ENCODE peak calls at places on chromosomes 3 and 15, in ten cellular contexts. S, L, A, K, H, F, N, J, X and C are unnamed samples.

GRCh38 chr3:133475245-133476010 is 75.6 kb downstream of the BFSP2 start:
- DNase-seq in H (no peak), K (no peak), X (no peak), N (peak; percentile 95), F (no peak), A (no peak), J (no peak), L (no peak), S (peak; percentile 84), C (no peak)

GRCh38 chr3:123522666-123523412 is 62.0 kb downstream of the HACD2 start:
- DNase-seq in X (no peak), S (no peak), J (no peak), N (peak; percentile 21), F (no peak), H (no peak), K (peak; percentile 58), L (peak; percentile 28), A (no peak), C (no peak)

GRCh38 chr3:41682996-41683395 is 278.9 kb downstream of the ULK4 start:
- DNase-seq in S (no peak), N (no peak), J (no peak), A (no peak), K (no peak), F (no peak), X (no peak), L (no peak), H (peak; percentile 47), C (no peak)

GRCh38 chr3:127970966-127971592 is 56.0 kb downstream of the KBTBD12 start:
- DNase-seq in A (peak; percentile 43), H (peak; percentile 66), X (no peak), N (peak; percentile 52), F (no peak), K (no peak), S (peak; percentile 59), L (no peak), J (no peak), C (no peak)

GRCh38 chr3:4994823-4995499 is 15.7 kb downstream of the BHLHE40 start:
- DNase-seq in F (no peak), N (no peak), X (no peak), A (peak; percentile 44), H (peak; percentile 98), S (no peak), K (peak; percentile 92), J (peak; percentile 55), L (peak; percentile 67), C (no peak)

GRCh38 chr3:11244131-11244677 is 28.0 kb upstream of the ATG7 start:
- DNase-seq in N (no peak), H (peak; percentile 38), S (no peak), F (no peak), K (no peak), X (no peak), J (no peak), L (no peak), A (no peak), C (no peak)

GRCh38 chr3:127534161-127534451 is 56.4 kb downstream of the TPRA1 start:
- DNase-seq in L (no peak), X (no peak), N (no peak), H (no peak), J (peak; percentile 45), A (no peak), S (no peak), K (no peak), F (no peak), C (no peak)

GRCh38 chr3:52080830-52081719 is 24.7 kb upstream of the DUSP7 start:
- DNase-seq in N (no peak), A (no peak), K (no peak), X (no peak), J (no peak), L (no peak), H (no peak), F (no peak), S (no peak), C (no peak)

GRCh38 chr15:90465140-90465929 is 64.4 kb upstream of the CRTC3 start:
- DNase-seq in L (no peak), F (no peak), N (no peak), S (no peak), A (no peak), X (no peak), K (no peak), H (peak; percentile 19), J (no peak), C (no peak)

GRCh38 chr15:41930221-41930866 is 36.5 kb upstream of the SPTBN5 start:
- DNase-seq in J (no peak), F (peak; percentile 63), S (no peak), X (no peak), K (peak; percentile 76), N (no peak), H (peak; percentile 91), L (no peak), A (peak; percentile 83), C (no peak)

GRCh38 chr3:123634149-123635051 is 49.5 kb upstream of the HACD2 start:
- DNase-seq in K (no peak), J (no peak), H (no peak), F (no peak), L (no peak), A (no peak), S (no peak), N (no peak), X (no peak), C (no peak)

GRCh38 chr15:55389276-55389631 is 18.9 kb downstream of the CCPG1 start:
- DNase-seq in J (no peak), H (peak; percentile 45), F (no peak), S (no peak), L (no peak), X (no peak), K (no peak), A (no peak), N (no peak), C (no peak)

DNA sequence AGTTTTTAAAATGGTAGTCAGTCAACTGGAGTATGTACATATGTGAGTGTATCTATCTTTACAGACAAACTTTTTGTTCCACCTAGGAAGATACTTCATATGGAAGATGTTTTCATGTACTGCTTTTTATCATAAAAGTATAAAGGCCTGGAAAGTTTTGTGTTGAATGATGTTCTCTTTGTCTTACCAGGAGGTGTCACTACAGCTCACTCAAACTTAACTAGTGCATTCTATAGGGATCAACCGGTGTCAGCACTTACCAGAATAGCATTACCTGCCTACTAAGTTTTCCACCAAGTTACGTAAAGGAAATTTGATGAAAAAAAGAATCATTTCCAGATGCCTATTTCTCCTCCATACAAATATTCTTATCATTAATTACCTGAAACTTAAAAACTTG is 522.6 kb upstream of the SEMA6D start:
- DNase-seq in F (no peak), N (peak; percentile 55), X (no peak), K (no peak), L (no peak), A (no peak), H (peak; percentile 32), J (no peak), S (no peak), C (no peak)
- TF ChIP-seq CTCF in F (no peak), N (peak; percentile 47), X (peak; percentile 63), K (peak; percentile 40), L (peak; percentile 25), A (peak; percentile 8), H (peak; percentile 34), J (peak; percentile 61), S (no peak), C (no peak)

DNA sequence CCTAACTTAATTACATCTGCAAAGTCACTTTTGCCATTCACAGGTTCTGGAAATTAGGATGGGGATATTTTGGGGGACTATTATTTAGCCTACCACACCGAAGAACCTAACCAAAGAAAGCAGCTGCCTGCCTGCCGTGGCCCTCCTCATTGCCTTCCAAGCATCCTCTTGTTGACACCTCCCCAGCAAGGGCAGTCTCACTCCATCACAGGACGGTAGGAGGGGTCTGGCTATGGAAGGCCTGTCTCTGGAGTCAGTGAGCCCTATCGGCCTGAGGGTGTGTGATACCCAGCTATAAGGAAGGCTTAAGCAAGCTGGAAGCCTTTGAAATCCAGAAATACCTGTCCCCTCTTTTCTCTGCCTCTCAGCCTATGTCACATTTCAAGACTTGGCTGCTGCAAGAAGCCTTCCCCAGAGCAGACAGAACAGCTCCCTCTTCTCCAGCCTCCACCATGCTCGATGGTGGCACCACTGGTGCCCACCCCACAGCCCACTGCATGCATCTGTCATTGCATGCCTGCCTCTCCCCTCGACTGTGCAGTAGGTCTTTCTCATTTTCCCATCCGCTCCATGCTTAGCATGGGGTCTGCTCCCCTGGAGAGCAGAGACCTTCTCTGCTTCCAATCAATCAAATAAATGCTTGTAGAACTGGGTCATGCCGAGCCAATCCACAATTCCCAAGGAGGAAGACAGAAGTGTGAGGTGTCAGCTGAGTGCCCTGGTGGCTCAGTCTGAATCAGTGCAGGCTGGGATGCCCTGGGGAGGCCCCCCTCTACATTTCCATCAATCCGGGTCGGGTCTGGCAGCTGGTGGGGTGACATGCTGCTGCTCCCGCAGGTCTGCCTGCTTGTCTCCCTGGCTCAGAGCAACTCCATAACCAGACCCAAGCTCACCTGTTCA is 23.9 kb upstream of the LOXL1 start:
- DNase-seq in H (no peak), X (no peak), N (no peak), A (no peak), L (no peak), F (peak; percentile 57), J (no peak), S (no peak), K (peak; percentile 35), C (no peak)
- TF ChIP-seq CTCF in H (no peak), X (no peak), N (no peak), A (no peak), L (no peak), F (no peak), J (no peak), S (no peak), K (no peak), C (no peak)

DNA sequence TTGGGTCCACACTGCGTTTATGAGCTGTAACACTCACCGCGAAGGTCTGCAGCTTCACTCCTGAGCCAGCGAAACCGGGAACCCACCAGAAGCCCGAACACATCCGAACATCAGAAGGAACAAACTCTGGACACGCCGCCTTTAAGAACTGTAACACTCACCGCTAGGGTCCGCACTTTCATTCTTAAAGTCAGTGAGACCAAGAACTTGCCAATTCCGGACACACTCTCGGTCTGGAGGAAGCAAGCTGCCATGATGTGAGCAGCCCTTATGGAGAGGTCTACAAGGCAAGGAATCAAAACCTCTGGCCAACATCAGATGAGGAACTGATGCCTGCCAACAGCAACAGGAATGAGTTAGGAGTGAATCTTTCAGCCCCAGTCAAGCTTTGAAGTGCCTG is 62.9 kb downstream of the SLC28A2 start:
- DNase-seq in N (no peak), A (no peak), L (no peak), X (peak; percentile 9), J (no peak), H (peak; percentile 6), S (no peak), F (no peak), K (no peak), C (no peak)
- TF ChIP-seq CTCF in N (no peak), A (no peak), L (peak; percentile 38), X (peak; percentile 51), J (no peak), H (no peak), S (no peak), F (peak; percentile 7), K (no peak), C (peak; percentile 14)

DNA sequence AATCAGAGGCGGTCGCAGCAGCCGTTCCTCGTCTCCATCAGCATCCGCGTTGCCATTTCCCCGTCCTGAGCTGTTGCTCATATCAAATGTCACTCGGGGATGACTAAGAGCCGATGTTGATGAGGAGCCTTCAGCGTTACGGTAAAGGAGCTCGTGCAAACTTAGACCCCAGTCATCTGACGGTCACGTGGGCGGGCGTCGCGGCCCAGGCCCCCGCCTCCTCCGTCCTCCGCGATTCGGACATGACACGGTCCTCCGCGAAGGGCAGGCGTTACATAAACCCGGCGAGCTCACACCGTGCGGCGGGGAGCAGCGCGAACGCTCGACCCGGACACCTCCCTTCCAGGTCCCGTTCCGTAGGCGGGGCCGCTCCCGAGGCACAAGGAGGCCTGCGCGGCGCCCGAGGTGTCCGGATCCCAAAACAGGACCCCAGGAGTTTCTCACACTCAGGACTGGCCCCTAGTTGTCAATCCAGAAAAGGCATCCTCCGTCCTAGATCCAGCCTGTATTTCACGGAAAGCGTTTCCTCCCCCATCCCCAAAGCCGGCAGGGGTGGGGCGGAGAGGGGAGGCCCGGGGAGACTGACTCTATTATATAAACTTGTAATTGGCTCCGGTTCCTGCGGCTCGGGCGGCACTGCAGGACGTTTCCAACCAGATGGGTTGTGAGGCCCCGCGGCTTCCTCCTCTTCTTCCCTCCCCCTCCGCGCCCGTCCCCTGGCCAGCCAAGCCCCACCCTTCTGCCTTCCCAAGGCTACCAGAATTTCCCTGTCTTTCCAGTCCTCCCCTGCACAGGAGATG is 100.0 kb upstream of the IGF1R start:
- DNase-seq in A (peak; percentile 72), X (peak; percentile 48), K (peak; percentile 85), N (no peak), F (peak; percentile 84), L (peak; percentile 70), H (peak; percentile 53), S (no peak), J (peak; percentile 75), C (peak; percentile 71)
- TF ChIP-seq CTCF in A (no peak), X (peak; percentile 42), K (no peak), N (no peak), F (no peak), L (no peak), H (no peak), S (no peak), J (peak; percentile 60), C (peak; percentile 13)